ENCODE peak calls at places on chromosomes 7 and 10, in six cellular contexts. K, D, L, E, A and O are unnamed samples.
A peak's percentile ranks its signal among the peaks of the same experiment; 100 is the strongest.

GRCh38 chr7:74032191-74032490 is 4.2 kb downstream of the ELN start:
- DNase-seq in K (no peak), E (no peak), A (peak; percentile 20), L (no peak), D (no peak), O (no peak)

GRCh38 chr7:11466517-11467105 is 365.4 kb downstream of the THSD7A start:
- DNase-seq in D (no peak), K (no peak), L (no peak), E (no peak), A (peak; percentile 80), O (no peak)

GRCh38 chr7:116582806-116583444 is 58.1 kb downstream of the CAV1 start:
- DNase-seq in E (no peak), L (peak; percentile 30), A (peak; percentile 32), K (no peak), D (no peak), O (no peak)

GRCh38 chr10:30828680-30829079 is 199.1 kb upstream of the LYZL2 start:
- DNase-seq in A (no peak), L (no peak), D (no peak), K (no peak), E (no peak), O (no peak)

GRCh38 chr7:98387544-98388226 is 13.2 kb downstream of the BAIAP2L1 start:
- DNase-seq in D (no peak), K (no peak), A (no peak), L (no peak), E (no peak), O (no peak)

GRCh38 chr7:80216996-80217842 is 82.6 kb downstream of the GNAI1 start:
- DNase-seq in K (no peak), L (no peak), E (no peak), A (no peak), D (no peak), O (no peak)

GRCh38 chr7:54904986-54905385 is 113.8 kb upstream of the EGFR start:
- DNase-seq in E (no peak), D (no peak), K (no peak), L (no peak), A (no peak), O (no peak)

GRCh38 chr10:96017227-96017687 is 26.1 kb upstream of the CCNJ start:
- DNase-seq in E (no peak), A (peak; percentile 87), L (peak; percentile 69), D (peak; percentile 45), K (peak; percentile 29), O (peak; percentile 68)

GRCh38 chr7:95472521-95473160 is 13.1 kb upstream of the ASB4 start:
- DNase-seq in L (no peak), D (no peak), K (no peak), A (no peak), E (no peak), O (no peak)

GRCh38 chr10:22003111-22003963 is at the start of gene DNAJC1:
- DNase-seq in L (peak; percentile 96), D (peak; percentile 97), A (peak; percentile 95), K (peak; percentile 100), E (peak; percentile 89), O (peak; percentile 92)

GRCh38 chr7:24665564-24666294 is 91.5 kb downstream of the GSDME start:
- DNase-seq in K (peak; percentile 23), D (peak; percentile 55), L (peak; percentile 44), E (peak; percentile 21), A (peak; percentile 66), O (peak; percentile 53)
- TF ChIP-seq JUN in K (no peak), D (no peak), L (no peak), E (no peak), A (no peak), O (no peak)

GRCh38 chr10:50219200-50219599 is 32.1 kb downstream of the ASAH2 start:
- DNase-seq in L (no peak), A (no peak), D (no peak), E (no peak), K (no peak), O (peak; percentile 64)

GRCh38 chr10:50219646-50220045 is 31.7 kb downstream of the ASAH2 start:
- DNase-seq in K (no peak), E (no peak), A (no peak), D (peak; percentile 32), L (no peak), O (peak; percentile 69)

GRCh38 chr10:50216418-50216817 is 34.9 kb downstream of the ASAH2 start:
- DNase-seq in K (no peak), L (no peak), A (no peak), D (no peak), E (no peak), O (peak; percentile 86)

GRCh38 chr10:50221470-50221869 is 29.8 kb downstream of the ASAH2 start:
- DNase-seq in D (no peak), E (no peak), K (no peak), A (no peak), L (no peak), O (no peak)

GRCh38 chr10:50216894-50217293 is 34.4 kb downstream of the ASAH2 start:
- DNase-seq in D (no peak), A (no peak), K (no peak), E (no peak), L (no peak), O (peak; percentile 46)
- TF ChIP-seq JUN in D (no peak), A (no peak), K (no peak), E (no peak), L (no peak), O (no peak)

GRCh38 chr10:124053971-124054370 is 39.4 kb downstream of the CHST15 start:
- DNase-seq in D (no peak), K (no peak), L (no peak), E (no peak), A (peak; percentile 55), O (no peak)
- TF ChIP-seq JUN in D (no peak), K (no peak), L (no peak), E (no peak), A (no peak), O (no peak)

DNA sequence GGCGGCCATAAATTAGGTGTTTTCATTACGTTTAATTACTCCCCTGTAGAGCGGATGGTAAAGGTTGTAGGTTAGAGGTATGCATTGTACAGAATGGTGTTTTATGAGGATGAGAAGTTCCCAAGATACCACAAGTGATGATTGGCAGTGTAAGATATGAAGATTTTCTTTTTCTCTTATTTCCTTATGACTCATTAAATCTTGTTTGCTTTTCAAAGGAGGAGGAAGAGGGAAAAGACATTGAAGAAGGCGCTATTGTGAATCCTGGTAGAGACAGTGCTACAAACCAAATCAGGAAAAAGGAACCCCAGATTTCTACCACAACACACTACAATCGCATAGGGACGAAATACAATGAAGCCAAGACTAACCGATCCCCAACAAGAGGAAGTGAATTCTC is 133.9 kb downstream of the AASS start:
- DNase-seq in L (no peak), E (no peak), D (no peak), A (no peak), K (no peak), O (no peak)
- TF ChIP-seq JUN in L (no peak), E (no peak), D (no peak), A (no peak), K (no peak), O (no peak)

DNA sequence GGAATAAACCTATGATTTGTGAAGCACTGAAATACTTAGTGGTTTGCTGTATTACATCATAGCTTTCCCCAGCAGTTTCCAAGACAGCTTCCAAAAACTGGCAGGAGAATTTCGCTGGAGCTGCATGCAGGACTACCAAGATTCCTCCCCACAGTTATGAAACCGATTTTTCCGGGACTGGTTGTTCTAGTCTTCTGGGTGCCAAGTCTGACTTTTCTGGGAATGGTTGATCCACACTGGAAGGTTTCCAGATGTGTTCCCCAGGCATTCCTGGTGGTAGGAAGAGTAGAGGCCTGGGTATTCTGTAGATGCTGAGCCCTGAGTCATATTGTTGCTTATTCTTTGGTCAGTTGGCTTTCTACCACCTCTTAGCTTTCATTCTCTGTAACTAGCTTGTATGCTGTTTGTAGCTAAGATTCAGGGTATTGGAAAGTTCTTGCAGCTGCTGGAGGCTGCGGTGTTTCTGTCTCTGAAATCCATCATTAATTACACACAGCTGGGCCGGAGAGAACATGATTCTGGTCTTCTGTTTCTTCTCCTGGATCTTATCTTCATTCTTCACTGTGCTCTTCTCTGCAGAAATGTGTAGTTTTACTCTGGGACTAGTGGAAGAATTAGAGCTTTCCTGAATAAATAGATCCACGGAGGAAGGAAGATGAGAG is 6.3 kb downstream of the ABCC2 start:
- DNase-seq in E (no peak), L (no peak), A (no peak), D (no peak), K (no peak), O (no peak)
- TF ChIP-seq JUN in E (no peak), L (no peak), A (no peak), D (no peak), K (no peak), O (no peak)

GRCh38 chr10:80176526-80176925 is 28.8 kb downstream of the ANXA11 start:
- DNase-seq in A (no peak), E (no peak), D (no peak), K (no peak), L (no peak), O (no peak)
- TF ChIP-seq JUN in A (no peak), E (no peak), D (no peak), K (no peak), L (no peak), O (no peak)